ENCODE peak calls at places on chromosomes 2 and 18, in nine cellular contexts. L is AG08396, N is BJ, T is amniotic stem cell, R is iPS-NIHi11, K is SJSA1, Z is activated gamma-delta T cell treated with Interleukin-2 at 50 U/mL for 16 hours, I is NCI-H1092 treated with DMSO at 0.1 percent for 48 hours, V is WTC11. H is an unnamed sample.

GRCh38 chr2:98775146-98775988 is 44.4 kb upstream of the MGAT4A start:
- DNase-seq in K (no peak), Z (no peak), T (no peak), L (no peak), N (no peak), I (peak; percentile 94), R (peak; percentile 32), V (no peak), H (no peak)

GRCh38 chr2:49490710-49491109 is 336.4 kb upstream of the FSHR start:
- DNase-seq in T (no peak), R (peak; percentile 74), L (no peak), Z (no peak), N (no peak), V (peak; percentile 86), I (peak; percentile 19), K (peak; percentile 39), H (peak; percentile 11)

GRCh38 chr18:22378672-22379282 is 38.9 kb downstream of the CTAGE1 start:
- DNase-seq in Z (peak; percentile 35), V (peak; percentile 39), N (no peak), T (no peak), I (no peak), R (peak; percentile 58), K (peak; percentile 52), L (peak; percentile 46), H (peak; percentile 7)

GRCh38 chr2:85503611-85504433 is 35.1 kb upstream of the MAT2A start:
- DNase-seq in T (peak; percentile 9), K (no peak), R (no peak), I (no peak), V (no peak), L (no peak), N (peak; percentile 62), Z (no peak), H (no peak)

GRCh38 chr2:46229134-46230063 is 67.8 kb upstream of the EPAS1 start:
- DNase-seq in K (no peak), R (peak; percentile 36), T (no peak), L (no peak), Z (peak; percentile 15), N (no peak), I (no peak), V (peak; percentile 36), H (no peak)

GRCh38 chr2:191463790-191464189 is 214.1 kb upstream of the NABP1 start:
- DNase-seq in V (no peak), Z (no peak), T (no peak), N (no peak), K (no peak), R (no peak), I (no peak), L (no peak), H (no peak)

GRCh38 chr2:71154798-71155197 is 24.4 kb downstream of the MPHOSPH10 start:
- DNase-seq in Z (no peak), R (peak; percentile 62), N (no peak), K (no peak), L (no peak), T (no peak), I (no peak), V (peak; percentile 60), H (no peak)

GRCh38 chr2:219912530-219912929 is 285.1 kb downstream of the SLC4A3 start:
- DNase-seq in L (peak; percentile 67), I (no peak), K (no peak), Z (no peak), V (no peak), R (peak; percentile 30), N (peak; percentile 21), T (peak; percentile 26), H (no peak)

GRCh38 chr2:239343460-239343859 is 57.4 kb downstream of the HDAC4 start:
- DNase-seq in N (no peak), I (no peak), T (no peak), R (no peak), L (no peak), Z (no peak), K (no peak), V (no peak), H (peak; percentile 1)

GRCh38 chr18:79258447-79258846 is 137.3 kb upstream of the NFATC1 start:
- DNase-seq in Z (no peak), K (no peak), N (no peak), V (no peak), L (no peak), I (no peak), R (no peak), T (no peak), H (no peak)

GRCh38 chr2:233021771-233022170 is 8.7 kb upstream of the NGEF start:
- DNase-seq in N (no peak), L (peak; percentile 18), I (no peak), R (no peak), K (no peak), T (no peak), V (no peak), Z (no peak), H (no peak)

GRCh38 chr2:160142472-160142871 is 57.6 kb downstream of the ITGB6 start:
- DNase-seq in T (no peak), R (no peak), V (no peak), Z (no peak), L (no peak), I (no peak), N (no peak), K (no peak), H (no peak)

GRCh38 chr18:78074400-78075020 is 824.9 kb downstream of the GALR1 start:
- DNase-seq in K (no peak), T (no peak), Z (no peak), I (no peak), R (no peak), V (no peak), L (no peak), N (no peak), H (no peak)

GRCh38 chr2:105329197-105329554 is 359 bp downstream of the TGFBRAP1 start:
- DNase-seq in I (no peak), R (no peak), V (no peak), Z (peak; percentile 21), N (no peak), L (no peak), T (no peak), K (no peak), H (peak; percentile 28)

GRCh38 chr18:45164551-45164950 is 450.7 kb upstream of the SLC14A2 start:
- DNase-seq in T (no peak), R (no peak), I (no peak), V (no peak), L (no peak), N (no peak), K (no peak), Z (no peak), H (no peak)

GRCh38 chr18:34661464-34662087 is 48.5 kb upstream of the DTNA start:
- DNase-seq in V (no peak), T (peak; percentile 2), Z (no peak), K (no peak), L (peak; percentile 57), N (no peak), R (peak; percentile 75), I (peak; percentile 78), H (peak; percentile 8)

GRCh38 chr18:58337688-58338087 is 291.2 kb downstream of the ALPK2 start:
- DNase-seq in N (no peak), T (no peak), Z (no peak), I (no peak), K (no peak), R (no peak), L (no peak), V (no peak), H (no peak)

GRCh38 chr2:14907014-14907612 is 274.6 kb downstream of the LRATD1 start:
- DNase-seq in I (no peak), T (no peak), R (peak; percentile 20), N (no peak), Z (no peak), L (no peak), V (no peak), K (no peak), H (no peak)

GRCh38 chr2:219836647-219837177 is 209.3 kb downstream of the SLC4A3 start:
- DNase-seq in L (no peak), Z (no peak), K (no peak), R (no peak), N (no peak), I (no peak), V (no peak), T (no peak), H (no peak)

GRCh38 chr2:20781656-20782265 is 41.1 kb downstream of the LDAH start:
- DNase-seq in Z (no peak), L (peak; percentile 26), I (no peak), R (peak; percentile 44), N (no peak), V (peak; percentile 36), T (no peak), K (no peak), H (peak; percentile 32)

GRCh38 chr2:102449370-102449974 is 23.6 kb upstream of the SLC9A4 start:
- DNase-seq in Z (peak; percentile 62), L (peak; percentile 29), R (peak; percentile 50), N (no peak), T (peak; percentile 41), I (no peak), K (no peak), V (peak; percentile 51), H (peak; percentile 58)

GRCh38 chr2:162091325-162092007 is 17.5 kb upstream of the DPP4 start:
- DNase-seq in I (no peak), T (no peak), K (no peak), Z (no peak), N (no peak), L (no peak), R (no peak), V (peak; percentile 58), H (no peak)

GRCh38 chr2:131673400-131674173 is 145.9 kb downstream of the CCDC74A start:
- DNase-seq in V (peak; percentile 80), N (no peak), L (peak; percentile 79), K (peak; percentile 74), I (peak; percentile 62), R (peak; percentile 75), T (no peak), Z (peak; percentile 57), H (peak; percentile 13)

GRCh38 chr2:20227894-20228505 is 3.1 kb upstream of the SDC1 start:
- DNase-seq in R (no peak), T (no peak), K (peak; percentile 31), N (no peak), L (no peak), I (no peak), V (no peak), Z (no peak), H (no peak)

H was measured in DND-41.